ENCODE peak calls at places on chromosomes 11 and 22, in five cellular contexts. One of them, this sample, is unnamed.

GRCh38 chr11:44577231-44577834 is 11.9 kb downstream of the CD82 start:
- DNase-seq in K562: no peak
- DNase-seq in SK-N-SH: peak; percentile 9
- DNase-seq in GM12878: no peak
- DNase-seq in HepG2: no peak
- DNase-seq in this sample: no peak

GRCh38 chr22:21587803-21588611 is 20.5 kb downstream of the UBE2L3 start:
- DNase-seq in GM12878: peak; percentile 78
- DNase-seq in K562: peak; percentile 96
- DNase-seq in SK-N-SH: no peak
- DNase-seq in HepG2: no peak
- DNase-seq in this sample: no peak

GRCh38 chr11:47087801-47088200 is 88.9 kb downstream of the ARFGAP2 start:
- DNase-seq in K562: peak; percentile 29
- DNase-seq in GM12878: no peak
- DNase-seq in HepG2: no peak
- DNase-seq in SK-N-SH: no peak
- DNase-seq in this sample: no peak

GRCh38 chr11:113628912-113629311 is 77.2 kb downstream of the TMPRSS5 start:
- DNase-seq in SK-N-SH: no peak
- DNase-seq in K562: no peak
- DNase-seq in GM12878: no peak
- DNase-seq in HepG2: no peak
- DNase-seq in this sample: no peak

GRCh38 chr11:17786824-17787525 is 52.4 kb downstream of the KCNC1 start:
- DNase-seq in SK-N-SH: no peak
- DNase-seq in HepG2: no peak
- DNase-seq in K562: peak; percentile 14
- DNase-seq in GM12878: no peak
- DNase-seq in this sample: no peak

GRCh38 chr11:61601512-61601911 is 20.6 kb upstream of the SYT7 start:
- DNase-seq in SK-N-SH: no peak
- DNase-seq in K562: no peak
- DNase-seq in GM12878: no peak
- DNase-seq in HepG2: peak; percentile 88
- DNase-seq in this sample: no peak

GRCh38 chr11:23778971-23779370 is 717.9 kb upstream of the LUZP2 start:
- DNase-seq in SK-N-SH: no peak
- DNase-seq in GM12878: no peak
- DNase-seq in K562: no peak
- DNase-seq in HepG2: no peak
- DNase-seq in this sample: no peak

GRCh38 chr22:26577081-26577480 is 12.9 kb downstream of the TPST2 start:
- DNase-seq in GM12878: no peak
- DNase-seq in K562: no peak
- DNase-seq in HepG2: no peak
- DNase-seq in SK-N-SH: no peak
- DNase-seq in this sample: no peak

GRCh38 chr22:47437636-47438035 is 675.2 kb downstream of the TBC1D22A start:
- DNase-seq in HepG2: no peak
- DNase-seq in GM12878: no peak
- DNase-seq in K562: no peak
- DNase-seq in SK-N-SH: no peak
- DNase-seq in this sample: no peak

GRCh38 chr11:60717956-60718355 is 6.6 kb upstream of the MS4A18 start:
- DNase-seq in GM12878: no peak
- DNase-seq in HepG2: no peak
- DNase-seq in SK-N-SH: no peak
- DNase-seq in K562: no peak
- DNase-seq in this sample: no peak

GRCh38 chr22:43171607-43172006 is 15.3 kb downstream of the TTLL12 start:
- DNase-seq in K562: no peak
- DNase-seq in SK-N-SH: no peak
- DNase-seq in GM12878: no peak
- DNase-seq in HepG2: no peak
- DNase-seq in this sample: no peak

GRCh38 chr11:57597461-57597892 is at the start of gene SERPING1:
- DNase-seq in GM12878: no peak
- DNase-seq in HepG2: no peak
- DNase-seq in SK-N-SH: no peak
- DNase-seq in K562: no peak
- DNase-seq in this sample: no peak

GRCh38 chr22:49994361-49995058 is 18.1 kb downstream of the IL17REL start:
- DNase-seq in GM12878: no peak
- DNase-seq in K562: no peak
- DNase-seq in HepG2: no peak
- DNase-seq in SK-N-SH: peak; percentile 15
- DNase-seq in this sample: no peak

GRCh38 chr11:1308745-1309497 is 511 bp downstream of the TOLLIP start:
- DNase-seq in K562: no peak
- DNase-seq in SK-N-SH: no peak
- DNase-seq in HepG2: no peak
- DNase-seq in GM12878: no peak
- DNase-seq in this sample: no peak

GRCh38 chr11:119696378-119697157 is 32.4 kb downstream of the NECTIN1 start:
- DNase-seq in SK-N-SH: no peak
- DNase-seq in K562: peak; percentile 17
- DNase-seq in HepG2: no peak
- DNase-seq in GM12878: no peak
- DNase-seq in this sample: no peak

GRCh38 chr11:111918390-111919256 is at the start of gene C11orf52:
- DNase-seq in GM12878: no peak
- DNase-seq in K562: peak; percentile 51
- DNase-seq in HepG2: peak; percentile 89
- DNase-seq in SK-N-SH: no peak
- DNase-seq in this sample: peak; percentile 51

GRCh38 chr11:126391970-126392637 is 36.6 kb downstream of the ST3GAL4 start:
- DNase-seq in GM12878: peak; percentile 35
- DNase-seq in K562: peak; percentile 50
- DNase-seq in HepG2: peak; percentile 15
- DNase-seq in SK-N-SH: no peak
- DNase-seq in this sample: no peak

GRCh38 chr11:115660072-115660805 is 156.0 kb upstream of the CADM1 start:
- DNase-seq in SK-N-SH: no peak
- DNase-seq in HepG2: no peak
- DNase-seq in GM12878: no peak
- DNase-seq in K562: no peak
- DNase-seq in this sample: no peak

GRCh38 chr22:46006379-46007002 is 29.5 kb upstream of the WNT7B start:
- DNase-seq in SK-N-SH: peak; percentile 96
- DNase-seq in GM12878: no peak
- DNase-seq in K562: peak; percentile 85
- DNase-seq in HepG2: peak; percentile 79
- DNase-seq in this sample: peak; percentile 81

GRCh38 chr11:47132490-47132889 is 44.2 kb downstream of the ARFGAP2 start:
- DNase-seq in K562: no peak
- DNase-seq in SK-N-SH: no peak
- DNase-seq in GM12878: no peak
- DNase-seq in HepG2: no peak
- DNase-seq in this sample: no peak

GRCh38 chr11:59243633-59244032 is 30.9 kb upstream of the MPEG1 start:
- DNase-seq in SK-N-SH: no peak
- DNase-seq in HepG2: no peak
- DNase-seq in GM12878: no peak
- DNase-seq in K562: no peak
- DNase-seq in this sample: no peak

GRCh38 chr11:59249535-59249934 is 36.8 kb upstream of the MPEG1 start:
- DNase-seq in HepG2: no peak
- DNase-seq in GM12878: no peak
- DNase-seq in K562: no peak
- DNase-seq in SK-N-SH: no peak
- DNase-seq in this sample: no peak

GRCh38 chr11:59253001-59253400 is 40.3 kb upstream of the MPEG1 start:
- DNase-seq in HepG2: no peak
- DNase-seq in SK-N-SH: no peak
- DNase-seq in GM12878: no peak
- DNase-seq in K562: no peak
- DNase-seq in this sample: no peak

DNA sequence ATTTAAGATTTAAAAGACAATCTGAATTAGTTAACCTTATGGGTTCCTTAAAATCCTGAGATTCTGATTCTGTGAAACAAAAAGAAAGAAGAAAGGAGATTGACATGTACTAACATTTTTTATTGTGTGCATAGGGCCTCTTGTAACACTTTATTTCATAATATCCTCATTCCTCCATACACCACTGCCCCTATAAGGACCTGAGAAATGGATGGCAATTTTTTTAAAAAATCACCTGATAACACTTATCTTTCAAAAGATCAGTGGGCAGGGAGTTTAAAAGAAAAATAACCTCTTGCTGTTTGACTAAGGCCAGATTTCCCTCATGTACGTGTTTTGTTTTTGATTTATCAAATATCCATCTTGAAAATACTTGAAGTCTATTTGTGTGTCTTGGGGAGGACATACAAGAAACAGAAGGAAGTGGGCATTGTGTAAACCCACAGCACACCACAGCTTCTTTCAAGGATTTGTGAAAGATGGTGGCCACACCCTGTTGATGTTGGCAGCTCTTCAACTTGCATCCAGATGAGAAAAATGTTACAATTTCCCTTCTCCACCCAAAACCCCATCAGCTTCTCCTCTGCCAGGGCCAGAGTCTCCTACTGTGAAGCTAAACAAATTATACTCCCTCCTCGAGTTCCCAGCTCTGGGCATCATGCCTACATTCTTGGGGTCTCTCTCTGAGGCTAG is 35.0 kb upstream of the MPEG1 start:
- DNase-seq in SK-N-SH: no peak
- DNase-seq in GM12878: no peak
- DNase-seq in HepG2: no peak
- DNase-seq in K562: no peak
- DNase-seq in this sample: no peak
- TF ChIP-seq FOXM1 in SK-N-SH: no peak
- TF ChIP-seq FOXM1 in GM12878: no peak
- TF ChIP-seq FOXM1 in HepG2: no peak
- TF ChIP-seq FOXM1 in K562: no peak
- TF ChIP-seq FOXM1 in this sample: no peak

DNA sequence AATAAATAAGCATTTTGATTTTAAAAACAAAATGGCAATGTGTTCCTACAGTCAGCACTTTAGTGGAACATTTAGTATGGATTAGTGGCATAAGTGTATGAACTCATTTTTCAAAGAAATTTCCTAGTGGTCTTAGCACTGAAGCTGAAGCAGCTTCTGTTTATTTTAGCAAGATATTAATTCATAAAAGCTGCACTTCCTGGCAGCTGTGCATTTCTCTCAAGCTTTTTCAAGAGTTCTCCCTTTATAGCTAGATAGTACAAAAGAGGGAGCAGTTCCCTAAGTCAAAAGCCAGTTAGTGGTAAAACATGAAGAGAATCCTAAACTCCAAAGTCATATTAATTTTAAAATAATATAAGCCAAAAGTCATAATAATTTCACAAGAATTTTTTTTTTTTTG is 1036.0 kb upstream of the CCDC90B start:
- DNase-seq in K562: no peak
- DNase-seq in GM12878: no peak
- DNase-seq in HepG2: no peak
- DNase-seq in SK-N-SH: no peak
- DNase-seq in this sample: no peak
- TF ChIP-seq FOXM1 in K562: no peak
- TF ChIP-seq FOXM1 in GM12878: no peak
- TF ChIP-seq FOXM1 in HepG2: no peak
- TF ChIP-seq FOXM1 in SK-N-SH: no peak
- TF ChIP-seq FOXM1 in this sample: no peak

GRCh38 chr22:23193420-23193819 is 13.1 kb downstream of the BCR start:
- DNase-seq in HepG2: no peak
- DNase-seq in SK-N-SH: no peak
- DNase-seq in GM12878: no peak
- DNase-seq in K562: no peak
- DNase-seq in this sample: no peak
- TF ChIP-seq FOXM1 in HepG2: no peak
- TF ChIP-seq FOXM1 in SK-N-SH: no peak
- TF ChIP-seq FOXM1 in GM12878: no peak
- TF ChIP-seq FOXM1 in K562: no peak
- TF ChIP-seq FOXM1 in this sample: no peak

GRCh38 chr11:117417342-117417741 is 89.7 kb downstream of the CEP164 start:
- DNase-seq in GM12878: no peak
- DNase-seq in K562: no peak
- DNase-seq in SK-N-SH: no peak
- DNase-seq in HepG2: no peak
- DNase-seq in this sample: no peak
- TF ChIP-seq FOXM1 in GM12878: no peak
- TF ChIP-seq FOXM1 in K562: no peak
- TF ChIP-seq FOXM1 in SK-N-SH: no peak
- TF ChIP-seq FOXM1 in HepG2: no peak
- TF ChIP-seq FOXM1 in this sample: no peak

DNA sequence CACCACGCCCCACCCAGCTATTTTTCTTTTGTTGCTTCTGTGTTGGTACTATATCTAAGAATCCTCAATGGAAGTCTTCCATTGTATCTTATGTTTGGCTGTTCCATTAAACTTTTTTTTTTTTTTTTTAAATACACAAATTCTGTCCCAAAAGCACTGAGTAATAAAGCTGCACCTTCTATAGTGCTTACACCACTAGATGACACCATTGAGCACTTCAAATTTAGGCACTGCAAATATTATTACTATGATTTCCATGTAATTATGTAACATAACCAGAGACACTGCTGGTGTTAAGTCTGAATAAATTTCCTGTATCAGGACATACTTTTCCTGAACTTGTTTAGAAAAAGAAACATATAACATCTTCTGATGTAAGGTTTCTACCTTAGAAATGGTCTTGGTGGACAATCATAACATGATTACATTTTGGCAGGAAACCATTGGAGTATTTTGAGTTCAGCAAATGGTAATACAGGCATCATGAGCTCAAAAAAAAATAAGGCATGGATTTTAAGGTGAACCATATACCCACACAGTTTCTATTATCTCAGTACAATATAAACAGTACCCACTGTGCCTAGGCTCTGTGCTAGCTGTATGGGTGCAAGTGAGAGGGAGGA is 110.5 kb downstream of the ATG16L2 start:
- DNase-seq in GM12878: peak; percentile 13
- DNase-seq in SK-N-SH: peak; percentile 22
- DNase-seq in HepG2: peak; percentile 5
- DNase-seq in K562: peak; percentile 13
- DNase-seq in this sample: no peak
- TF ChIP-seq FOXM1 in GM12878: no peak
- TF ChIP-seq FOXM1 in SK-N-SH: no peak
- TF ChIP-seq FOXM1 in HepG2: no peak
- TF ChIP-seq FOXM1 in K562: no peak
- TF ChIP-seq FOXM1 in this sample: no peak

GRCh38 chr11:83051760-83052671 is 19.7 kb downstream of the RAB30 start:
- DNase-seq in SK-N-SH: no peak
- DNase-seq in K562: no peak
- DNase-seq in HepG2: no peak
- DNase-seq in GM12878: no peak
- DNase-seq in this sample: no peak
- TF ChIP-seq FOXM1 in SK-N-SH: no peak
- TF ChIP-seq FOXM1 in K562: no peak
- TF ChIP-seq FOXM1 in HepG2: no peak
- TF ChIP-seq FOXM1 in GM12878: no peak
- TF ChIP-seq FOXM1 in this sample: no peak